ENCODE peak calls at places on chromosomes 3 and 15, in eight cellular contexts. One of them, this sample, is unnamed.

GRCh38 chr15:40244961-40245523 is 6.2 kb downstream of the PAK6 start:
- DNase-seq in cardiac muscle cell: no peak
- DNase-seq in EH: no peak
- DNase-seq in LoVo: no peak
- DNase-seq in neuronal stem cell: no peak
- DNase-seq in GM12865: no peak
- DNase-seq in NCI-H1436: no peak
- DNase-seq in stimulated activated CD4-positive, alpha-beta T cell treated with anti-CD3 and anti-CD28 coated beads, Interleukin-2, amount 100 ng/mL, for 4 hours: no peak
- DNase-seq in this sample: no peak

GRCh38 chr3:30644615-30645014 is 38.2 kb downstream of the TGFBR2 start:
- DNase-seq in cardiac muscle cell: no peak
- DNase-seq in EH: peak
- DNase-seq in LoVo: no peak
- DNase-seq in neuronal stem cell: no peak
- DNase-seq in GM12865: peak
- DNase-seq in NCI-H1436: no peak
- DNase-seq in stimulated activated CD4-positive, alpha-beta T cell treated with anti-CD3 and anti-CD28 coated beads, Interleukin-2, amount 100 ng/mL, for 4 hours: peak
- DNase-seq in this sample: no peak

GRCh38 chr15:79329186-79329611 is 18.3 kb downstream of the TMED3 start:
- DNase-seq in cardiac muscle cell: no peak
- DNase-seq in EH: peak
- DNase-seq in LoVo: peak
- DNase-seq in neuronal stem cell: no peak
- DNase-seq in GM12865: no peak
- DNase-seq in NCI-H1436: no peak
- DNase-seq in stimulated activated CD4-positive, alpha-beta T cell treated with anti-CD3 and anti-CD28 coated beads, Interleukin-2, amount 100 ng/mL, for 4 hours: no peak
- DNase-seq in this sample: no peak

GRCh38 chr3:43053291-43053690 is 52.6 kb downstream of the POMGNT2 start:
- DNase-seq in cardiac muscle cell: no peak
- DNase-seq in EH: no peak
- DNase-seq in LoVo: no peak
- DNase-seq in neuronal stem cell: no peak
- DNase-seq in GM12865: no peak
- DNase-seq in NCI-H1436: no peak
- DNase-seq in stimulated activated CD4-positive, alpha-beta T cell treated with anti-CD3 and anti-CD28 coated beads, Interleukin-2, amount 100 ng/mL, for 4 hours: no peak
- DNase-seq in this sample: no peak

GRCh38 chr15:94546838-94547237 is 315.5 kb downstream of the MCTP2 start:
- DNase-seq in cardiac muscle cell: no peak
- DNase-seq in EH: no peak
- DNase-seq in LoVo: no peak
- DNase-seq in neuronal stem cell: no peak
- DNase-seq in GM12865: no peak
- DNase-seq in NCI-H1436: no peak
- DNase-seq in stimulated activated CD4-positive, alpha-beta T cell treated with anti-CD3 and anti-CD28 coated beads, Interleukin-2, amount 100 ng/mL, for 4 hours: no peak
- DNase-seq in this sample: no peak

GRCh38 chr3:105744202-105744601 is 124.6 kb downstream of the CBLB start:
- DNase-seq in cardiac muscle cell: no peak
- DNase-seq in EH: no peak
- DNase-seq in LoVo: no peak
- DNase-seq in neuronal stem cell: no peak
- DNase-seq in GM12865: no peak
- DNase-seq in NCI-H1436: no peak
- DNase-seq in stimulated activated CD4-positive, alpha-beta T cell treated with anti-CD3 and anti-CD28 coated beads, Interleukin-2, amount 100 ng/mL, for 4 hours: no peak
- DNase-seq in this sample: no peak

GRCh38 chr3:37554364-37554763 is 307.3 kb upstream of the CTDSPL start:
- DNase-seq in cardiac muscle cell: no peak
- DNase-seq in EH: no peak
- DNase-seq in LoVo: no peak
- DNase-seq in neuronal stem cell: no peak
- DNase-seq in GM12865: peak
- DNase-seq in NCI-H1436: no peak
- DNase-seq in stimulated activated CD4-positive, alpha-beta T cell treated with anti-CD3 and anti-CD28 coated beads, Interleukin-2, amount 100 ng/mL, for 4 hours: no peak
- DNase-seq in this sample: no peak

GRCh38 chr3:58874795-58875194 is 175.0 kb downstream of the CFAP20DC start:
- DNase-seq in cardiac muscle cell: no peak
- DNase-seq in EH: peak
- DNase-seq in LoVo: no peak
- DNase-seq in neuronal stem cell: no peak
- DNase-seq in GM12865: peak
- DNase-seq in NCI-H1436: no peak
- DNase-seq in stimulated activated CD4-positive, alpha-beta T cell treated with anti-CD3 and anti-CD28 coated beads, Interleukin-2, amount 100 ng/mL, for 4 hours: no peak
- DNase-seq in this sample: no peak

GRCh38 chr15:70892912-70893560 is 410 bp downstream of the LRRC49 start:
- DNase-seq in cardiac muscle cell: peak
- DNase-seq in EH: peak
- DNase-seq in LoVo: peak
- DNase-seq in neuronal stem cell: no peak
- DNase-seq in GM12865: peak
- DNase-seq in NCI-H1436: no peak
- DNase-seq in stimulated activated CD4-positive, alpha-beta T cell treated with anti-CD3 and anti-CD28 coated beads, Interleukin-2, amount 100 ng/mL, for 4 hours: no peak
- DNase-seq in this sample: peak

GRCh38 chr3:66662894-66663293 is 162.1 kb upstream of the LRIG1 start:
- DNase-seq in cardiac muscle cell: no peak
- DNase-seq in EH: no peak
- DNase-seq in LoVo: no peak
- DNase-seq in neuronal stem cell: no peak
- DNase-seq in GM12865: no peak
- DNase-seq in NCI-H1436: no peak
- DNase-seq in stimulated activated CD4-positive, alpha-beta T cell treated with anti-CD3 and anti-CD28 coated beads, Interleukin-2, amount 100 ng/mL, for 4 hours: no peak
- DNase-seq in this sample: no peak

GRCh38 chr3:127953636-127954035 is 38.6 kb downstream of the KBTBD12 start:
- DNase-seq in cardiac muscle cell: no peak
- DNase-seq in EH: peak
- DNase-seq in LoVo: no peak
- DNase-seq in neuronal stem cell: no peak
- DNase-seq in GM12865: no peak
- DNase-seq in NCI-H1436: no peak
- DNase-seq in stimulated activated CD4-positive, alpha-beta T cell treated with anti-CD3 and anti-CD28 coated beads, Interleukin-2, amount 100 ng/mL, for 4 hours: no peak
- DNase-seq in this sample: no peak